ENCODE peak calls at places on chromosomes 5 and 9, in nine cellular contexts. One of them, this sample, is unnamed. For H3K27me3 and H3K36me3, the result is how much of the 10 kb centered on the place peaks cover.

GRCh38 chr5:81235287-81236072 is 2.4 kb downstream of the CKMT2 start:
- DNase-seq in ovary: peak
- DNase-seq in heart right ventricle: peak
- DNase-seq in iPS DF 6.9: no peak
- DNase-seq in naive thymus-derived CD4-positive, alpha-beta T cell: no peak
- DNase-seq in suprapubic skin: no peak
- DNase-seq in small intestine: no peak
- DNase-seq in H7: no peak
- DNase-seq in left ventricle myocardium inferior: peak
- DNase-seq in this sample: no peak

GRCh38 chr5:95711501-95712346 is 19.4 kb upstream of the RHOBTB3 start:
- DNase-seq in heart right ventricle: no peak
- DNase-seq in naive thymus-derived CD4-positive, alpha-beta T cell: no peak
- DNase-seq in ovary: peak
- DNase-seq in suprapubic skin: no peak
- DNase-seq in H7: peak
- DNase-seq in iPS DF 6.9: no peak
- DNase-seq in left ventricle myocardium inferior: no peak
- DNase-seq in small intestine: no peak
- DNase-seq in this sample: no peak

GRCh38 chr5:68545636-68546325 is 330.2 kb downstream of the PIK3R1 start:
- DNase-seq in suprapubic skin: no peak
- DNase-seq in iPS DF 6.9: no peak
- DNase-seq in naive thymus-derived CD4-positive, alpha-beta T cell: no peak
- DNase-seq in H7: no peak
- DNase-seq in heart right ventricle: no peak
- DNase-seq in small intestine: no peak
- DNase-seq in ovary: no peak
- DNase-seq in left ventricle myocardium inferior: no peak
- DNase-seq in this sample: no peak

GRCh38 chr5:171162602-171163001 is 146.4 kb upstream of the TLX3 start:
- DNase-seq in small intestine: no peak
- DNase-seq in ovary: no peak
- DNase-seq in heart right ventricle: no peak
- DNase-seq in suprapubic skin: no peak
- DNase-seq in iPS DF 6.9: peak
- DNase-seq in naive thymus-derived CD4-positive, alpha-beta T cell: no peak
- DNase-seq in H7: peak
- DNase-seq in left ventricle myocardium inferior: no peak
- DNase-seq in this sample: peak

GRCh38 chr9:92726971-92727715 is 37.5 kb downstream of the BICD2 start:
- DNase-seq in ovary: no peak
- DNase-seq in iPS DF 6.9: no peak
- DNase-seq in small intestine: no peak
- DNase-seq in suprapubic skin: no peak
- DNase-seq in naive thymus-derived CD4-positive, alpha-beta T cell: no peak
- DNase-seq in left ventricle myocardium inferior: peak
- DNase-seq in H7: peak
- DNase-seq in heart right ventricle: peak
- DNase-seq in this sample: no peak

GRCh38 chr9:132572921-132573320 is 9.5 kb upstream of the BARHL1 start:
- DNase-seq in iPS DF 6.9: no peak
- DNase-seq in suprapubic skin: no peak
- DNase-seq in heart right ventricle: no peak
- DNase-seq in naive thymus-derived CD4-positive, alpha-beta T cell: no peak
- DNase-seq in ovary: no peak
- DNase-seq in left ventricle myocardium inferior: no peak
- DNase-seq in H7: peak
- DNase-seq in small intestine: no peak
- DNase-seq in this sample: peak

GRCh38 chr5:126403871-126404270 is 19.3 kb upstream of the GRAMD2B start:
- DNase-seq in naive thymus-derived CD4-positive, alpha-beta T cell: no peak
- DNase-seq in suprapubic skin: no peak
- DNase-seq in H7: no peak
- DNase-seq in small intestine: no peak
- DNase-seq in heart right ventricle: no peak
- DNase-seq in left ventricle myocardium inferior: no peak
- DNase-seq in ovary: no peak
- DNase-seq in iPS DF 6.9: no peak
- DNase-seq in this sample: no peak

GRCh38 chr5:145752534-145752933 is 82.6 kb downstream of the PRELID2 start:
- DNase-seq in heart right ventricle: no peak
- DNase-seq in suprapubic skin: no peak
- DNase-seq in small intestine: no peak
- DNase-seq in ovary: no peak
- DNase-seq in left ventricle myocardium inferior: no peak
- DNase-seq in iPS DF 6.9: no peak
- DNase-seq in naive thymus-derived CD4-positive, alpha-beta T cell: no peak
- DNase-seq in H7: no peak
- DNase-seq in this sample: no peak

GRCh38 chr5:115532517-115532916 is 12.1 kb downstream of the FEM1C start:
- DNase-seq in iPS DF 6.9: no peak
- DNase-seq in left ventricle myocardium inferior: no peak
- DNase-seq in ovary: no peak
- DNase-seq in H7: no peak
- DNase-seq in naive thymus-derived CD4-positive, alpha-beta T cell: no peak
- DNase-seq in suprapubic skin: no peak
- DNase-seq in small intestine: peak
- DNase-seq in heart right ventricle: no peak
- DNase-seq in this sample: peak

GRCh38 chr9:76868897-76869296 is 37.0 kb downstream of the PRUNE2 start:
- DNase-seq in suprapubic skin: no peak
- DNase-seq in small intestine: no peak
- DNase-seq in iPS DF 6.9: no peak
- DNase-seq in H7: no peak
- DNase-seq in heart right ventricle: no peak
- DNase-seq in left ventricle myocardium inferior: no peak
- DNase-seq in ovary: no peak
- DNase-seq in naive thymus-derived CD4-positive, alpha-beta T cell: no peak
- DNase-seq in this sample: no peak

GRCh38 chr5:95823241-95823737 is 763 bp upstream of the GLRX start:
- DNase-seq in small intestine: no peak
- DNase-seq in left ventricle myocardium inferior: no peak
- DNase-seq in ovary: no peak
- DNase-seq in heart right ventricle: no peak
- DNase-seq in suprapubic skin: no peak
- DNase-seq in iPS DF 6.9: no peak
- DNase-seq in H7: peak
- DNase-seq in naive thymus-derived CD4-positive, alpha-beta T cell: no peak
- DNase-seq in this sample: no peak

GRCh38 chr5:135829179-135829578 is 5.3 kb upstream of the SLC25A48 start:
- DNase-seq in left ventricle myocardium inferior: no peak
- DNase-seq in iPS DF 6.9: no peak
- DNase-seq in H7: peak
- DNase-seq in ovary: no peak
- DNase-seq in small intestine: no peak
- DNase-seq in naive thymus-derived CD4-positive, alpha-beta T cell: no peak
- DNase-seq in suprapubic skin: no peak
- DNase-seq in heart right ventricle: no peak
- DNase-seq in this sample: no peak

GRCh38 chr5:73763300-73764032 is 137.5 kb downstream of the ARHGEF28 start:
- DNase-seq in H7: no peak
- DNase-seq in suprapubic skin: no peak
- DNase-seq in iPS DF 6.9: no peak
- DNase-seq in naive thymus-derived CD4-positive, alpha-beta T cell: no peak
- DNase-seq in left ventricle myocardium inferior: no peak
- DNase-seq in small intestine: peak
- DNase-seq in heart right ventricle: no peak
- DNase-seq in ovary: no peak
- DNase-seq in this sample: peak

GRCh38 chr9:130172161-130172857 is at the start of gene NCS1:
- DNase-seq in H7: peak
- DNase-seq in left ventricle myocardium inferior: peak
- DNase-seq in iPS DF 6.9: no peak
- DNase-seq in naive thymus-derived CD4-positive, alpha-beta T cell: peak
- DNase-seq in heart right ventricle: peak
- DNase-seq in small intestine: peak
- DNase-seq in ovary: peak
- DNase-seq in suprapubic skin: no peak
- DNase-seq in this sample: peak

GRCh38 chr9:79353856-79354520 is 217.8 kb upstream of the TLE4 start:
- DNase-seq in H7: no peak
- DNase-seq in heart right ventricle: no peak
- DNase-seq in left ventricle myocardium inferior: no peak
- DNase-seq in iPS DF 6.9: no peak
- DNase-seq in ovary: no peak
- DNase-seq in small intestine: no peak
- DNase-seq in suprapubic skin: no peak
- DNase-seq in naive thymus-derived CD4-positive, alpha-beta T cell: no peak
- DNase-seq in this sample: no peak

GRCh38 chr5:128201065-128201926 is 117.7 kb downstream of the SLC12A2 start:
- DNase-seq in suprapubic skin: peak
- DNase-seq in small intestine: peak
- DNase-seq in H7: peak
- DNase-seq in heart right ventricle: peak
- DNase-seq in ovary: peak
- DNase-seq in naive thymus-derived CD4-positive, alpha-beta T cell: peak
- DNase-seq in iPS DF 6.9: peak
- DNase-seq in left ventricle myocardium inferior: peak
- DNase-seq in this sample: peak

GRCh38 chr5:151923865-151924264 is 786 bp downstream of the GLRA1 start:
- DNase-seq in suprapubic skin: no peak
- DNase-seq in H7: peak
- DNase-seq in naive thymus-derived CD4-positive, alpha-beta T cell: no peak
- DNase-seq in iPS DF 6.9: peak
- DNase-seq in small intestine: no peak
- DNase-seq in left ventricle myocardium inferior: no peak
- DNase-seq in heart right ventricle: no peak
- DNase-seq in ovary: no peak
- DNase-seq in this sample: peak

GRCh38 chr9:129836342-129837007 is 1.2 kb downstream of the USP20 start:
- DNase-seq in H7: peak
- DNase-seq in heart right ventricle: no peak
- DNase-seq in small intestine: no peak
- DNase-seq in suprapubic skin: no peak
- DNase-seq in ovary: no peak
- DNase-seq in naive thymus-derived CD4-positive, alpha-beta T cell: peak
- DNase-seq in iPS DF 6.9: no peak
- DNase-seq in left ventricle myocardium inferior: no peak
- DNase-seq in this sample: no peak

GRCh38 chr9:124707667-124708066 is 63.4 kb downstream of the NR6A1 start:
- DNase-seq in iPS DF 6.9: no peak
- DNase-seq in ovary: no peak
- DNase-seq in H7: no peak
- DNase-seq in small intestine: no peak
- DNase-seq in suprapubic skin: no peak
- DNase-seq in left ventricle myocardium inferior: no peak
- DNase-seq in heart right ventricle: no peak
- DNase-seq in naive thymus-derived CD4-positive, alpha-beta T cell: no peak
- DNase-seq in this sample: no peak

GRCh38 chr5:62960781-62961180 is 382.2 kb downstream of the LRRC70 start:
- DNase-seq in left ventricle myocardium inferior: no peak
- DNase-seq in H7: no peak
- DNase-seq in naive thymus-derived CD4-positive, alpha-beta T cell: no peak
- DNase-seq in small intestine: no peak
- DNase-seq in heart right ventricle: no peak
- DNase-seq in ovary: no peak
- DNase-seq in iPS DF 6.9: no peak
- DNase-seq in suprapubic skin: no peak
- DNase-seq in this sample: no peak
- H3K4me3 ChIP-seq in left ventricle myocardium inferior: no peak
- H3K4me3 ChIP-seq in H7: no peak
- H3K4me3 ChIP-seq in naive thymus-derived CD4-positive, alpha-beta T cell: no peak
- H3K4me3 ChIP-seq in small intestine: no peak
- H3K4me3 ChIP-seq in heart right ventricle: no peak
- H3K4me3 ChIP-seq in ovary: no peak
- H3K4me3 ChIP-seq in iPS DF 6.9: no peak
- H3K4me3 ChIP-seq in suprapubic skin: no peak
- H3K4me3 ChIP-seq in this sample: no peak

GRCh38 chr9:36051317-36051716 is 14.6 kb downstream of the RECK start:
- DNase-seq in heart right ventricle: no peak
- DNase-seq in ovary: no peak
- DNase-seq in small intestine: no peak
- DNase-seq in iPS DF 6.9: no peak
- DNase-seq in H7: no peak
- DNase-seq in naive thymus-derived CD4-positive, alpha-beta T cell: no peak
- DNase-seq in suprapubic skin: no peak
- DNase-seq in left ventricle myocardium inferior: no peak
- DNase-seq in this sample: no peak

GRCh38 chr9:36049408-36049807 is 12.7 kb downstream of the RECK start:
- DNase-seq in small intestine: no peak
- DNase-seq in naive thymus-derived CD4-positive, alpha-beta T cell: no peak
- DNase-seq in ovary: no peak
- DNase-seq in suprapubic skin: no peak
- DNase-seq in iPS DF 6.9: peak
- DNase-seq in heart right ventricle: no peak
- DNase-seq in left ventricle myocardium inferior: no peak
- DNase-seq in H7: peak
- DNase-seq in this sample: no peak

GRCh38 chr9:36046923-36047322 is 10.2 kb downstream of the RECK start:
- DNase-seq in ovary: no peak
- DNase-seq in H7: no peak
- DNase-seq in suprapubic skin: no peak
- DNase-seq in heart right ventricle: no peak
- DNase-seq in small intestine: no peak
- DNase-seq in left ventricle myocardium inferior: no peak
- DNase-seq in naive thymus-derived CD4-positive, alpha-beta T cell: no peak
- DNase-seq in iPS DF 6.9: no peak
- DNase-seq in this sample: no peak

GRCh38 chr9:36053971-36054370 is 17.3 kb downstream of the RECK start:
- DNase-seq in small intestine: no peak
- DNase-seq in iPS DF 6.9: no peak
- DNase-seq in suprapubic skin: no peak
- DNase-seq in heart right ventricle: no peak
- DNase-seq in naive thymus-derived CD4-positive, alpha-beta T cell: no peak
- DNase-seq in H7: no peak
- DNase-seq in left ventricle myocardium inferior: no peak
- DNase-seq in ovary: no peak
- DNase-seq in this sample: no peak

GRCh38 chr9:36050472-36050871 is 13.8 kb downstream of the RECK start:
- DNase-seq in H7: no peak
- DNase-seq in naive thymus-derived CD4-positive, alpha-beta T cell: no peak
- DNase-seq in left ventricle myocardium inferior: no peak
- DNase-seq in small intestine: no peak
- DNase-seq in iPS DF 6.9: no peak
- DNase-seq in heart right ventricle: no peak
- DNase-seq in ovary: no peak
- DNase-seq in suprapubic skin: no peak
- DNase-seq in this sample: no peak
- H3K27me3 ChIP-seq in H7: under half
- H3K27me3 ChIP-seq in naive thymus-derived CD4-positive, alpha-beta T cell: under half
- H3K27me3 ChIP-seq in left ventricle myocardium inferior: under half
- H3K27me3 ChIP-seq in small intestine: under half
- H3K27me3 ChIP-seq in iPS DF 6.9: under half
- H3K27me3 ChIP-seq in heart right ventricle: under half
- H3K27me3 ChIP-seq in ovary: under half
- H3K27me3 ChIP-seq in suprapubic skin: under half
- H3K27me3 ChIP-seq in this sample: under half

GRCh38 chr5:157371655-157372471 is 88.2 kb upstream of the NIPAL4 start:
- DNase-seq in ovary: no peak
- DNase-seq in suprapubic skin: no peak
- DNase-seq in naive thymus-derived CD4-positive, alpha-beta T cell: no peak
- DNase-seq in left ventricle myocardium inferior: no peak
- DNase-seq in small intestine: no peak
- DNase-seq in heart right ventricle: no peak
- DNase-seq in H7: no peak
- DNase-seq in iPS DF 6.9: no peak
- DNase-seq in this sample: no peak
- H3K36me3 ChIP-seq in ovary: under half
- H3K36me3 ChIP-seq in suprapubic skin: under half
- H3K36me3 ChIP-seq in naive thymus-derived CD4-positive, alpha-beta T cell: half or more
- H3K36me3 ChIP-seq in left ventricle myocardium inferior: under half
- H3K36me3 ChIP-seq in small intestine: under half
- H3K36me3 ChIP-seq in heart right ventricle: under half
- H3K36me3 ChIP-seq in H7: under half
- H3K36me3 ChIP-seq in iPS DF 6.9: under half
- H3K36me3 ChIP-seq in this sample: under half

GRCh38 chr9:35001285-35001677 is 11.7 kb downstream of the DNAJB5 start:
- DNase-seq in ovary: no peak
- DNase-seq in small intestine: no peak
- DNase-seq in iPS DF 6.9: no peak
- DNase-seq in heart right ventricle: no peak
- DNase-seq in naive thymus-derived CD4-positive, alpha-beta T cell: no peak
- DNase-seq in H7: no peak
- DNase-seq in left ventricle myocardium inferior: no peak
- DNase-seq in suprapubic skin: no peak
- DNase-seq in this sample: no peak
- H3K4me3 ChIP-seq in ovary: no peak
- H3K4me3 ChIP-seq in small intestine: no peak
- H3K4me3 ChIP-seq in iPS DF 6.9: no peak
- H3K4me3 ChIP-seq in heart right ventricle: no peak
- H3K4me3 ChIP-seq in naive thymus-derived CD4-positive, alpha-beta T cell: no peak
- H3K4me3 ChIP-seq in H7: no peak
- H3K4me3 ChIP-seq in left ventricle myocardium inferior: no peak
- H3K4me3 ChIP-seq in suprapubic skin: no peak
- H3K4me3 ChIP-seq in this sample: no peak